ENCODE peak calls at places on chromosomes 2 and 18, in nine cellular contexts. Z is Panc1, J is prostate gland, W is transverse colon, V is breast epithelium, K is HCT116, B is K562, A is SK-N-SH, R is spleen. G is an unnamed sample. For H3K4me1, the result is how much of the 10 kb centered on the place peaks cover.

GRCh38 chr2:55365303-55365702 is 54.4 kb downstream of the CCDC88A start:
- DNase-seq in A (no peak), K (no peak), Z (no peak), B (peak), J (no peak), R (no peak), V (no peak), W (no peak), G (peak)

GRCh38 chr18:21056545-21056944 is 55.1 kb downstream of the ROCK1 start:
- DNase-seq in B (no peak), J (no peak), R (no peak), A (no peak), V (no peak), W (no peak), Z (no peak), K (no peak), G (no peak)

GRCh38 chr2:194319222-194319992 is 1337.6 kb upstream of the SLC39A10 start:
- DNase-seq in V (no peak), B (peak), Z (no peak), R (no peak), J (no peak), A (peak), K (peak), W (no peak), G (no peak)

GRCh38 chr18:13435596-13436333 is 217.2 kb downstream of the LDLRAD4 start:
- DNase-seq in R (no peak), A (no peak), V (no peak), J (no peak), B (no peak), W (no peak), Z (peak), K (no peak), G (peak)

GRCh38 chr18:44765451-44765850 is 84.8 kb downstream of the SETBP1 start:
- DNase-seq in V (no peak), J (no peak), W (no peak), R (no peak), B (no peak), Z (no peak), A (no peak), K (no peak), G (no peak)

GRCh38 chr2:231452799-231453508 is 11.3 kb downstream of the NCL start:
- DNase-seq in Z (no peak), A (no peak), W (no peak), K (no peak), J (no peak), B (no peak), V (no peak), R (peak), G (no peak)

GRCh38 chr2:227653419-227653818 is 13.2 kb upstream of the SCYGR5 start:
- DNase-seq in J (no peak), Z (no peak), A (no peak), R (no peak), B (no peak), K (no peak), V (no peak), W (no peak), G (no peak)

GRCh38 chr2:43890855-43891254 is 52.1 kb downstream of the ABCG8 start:
- DNase-seq in Z (no peak), K (no peak), W (no peak), V (no peak), R (no peak), A (no peak), J (no peak), B (no peak), G (no peak)

GRCh38 chr18:26082475-26082874 is 7.9 kb downstream of the SS18 start:
- DNase-seq in B (no peak), R (no peak), Z (no peak), W (no peak), V (no peak), J (no peak), K (no peak), A (no peak), G (no peak)

GRCh38 chr2:241636983-241637232 is at the start of gene THAP4:
- DNase-seq in A (peak), K (no peak), J (peak), B (peak), W (peak), V (peak), Z (no peak), R (peak), G (no peak)

GRCh38 chr2:55115795-55116597 is 65.7 kb upstream of the RTN4 start:
- DNase-seq in B (peak), A (no peak), W (no peak), Z (no peak), V (no peak), R (no peak), K (peak), J (no peak), G (peak)

GRCh38 chr18:13036622-13037320 is 45.6 kb downstream of the CEP192 start:
- DNase-seq in K (no peak), R (no peak), B (no peak), A (no peak), Z (no peak), V (no peak), J (no peak), W (no peak), G (no peak)

GRCh38 chr2:168278424-168278888 is 31.1 kb upstream of the STK39 start:
- DNase-seq in A (no peak), R (no peak), B (no peak), W (peak), V (no peak), J (peak), Z (no peak), K (peak), G (no peak)

GRCh38 chr2:200054681-200055468 is 99.5 kb downstream of the MAIP1 start:
- DNase-seq in R (no peak), J (no peak), A (no peak), W (no peak), K (peak), B (no peak), Z (no peak), V (no peak), G (no peak)

GRCh38 chr2:71893646-71894045 is 254.0 kb downstream of the CYP26B1 start:
- DNase-seq in K (no peak), A (no peak), B (no peak), R (no peak), V (no peak), Z (no peak), W (no peak), J (no peak), G (no peak)

GRCh38 chr2:19670303-19670702 is 231.5 kb downstream of the TTC32 start:
- DNase-seq in J (no peak), K (no peak), A (no peak), W (no peak), Z (no peak), R (no peak), V (no peak), B (no peak), G (no peak)
- H3K4me1 ChIP-seq in J (under half), K (under half), A (under half), W (under half), Z (under half), R (under half), V (under half), B (under half), G (under half)

GRCh38 chr2:236545814-236546480 is 23.7 kb upstream of the ACKR3 start:
- DNase-seq in Z (no peak), B (no peak), W (no peak), K (no peak), A (no peak), V (no peak), J (no peak), R (no peak), G (no peak)
- TF ChIP-seq POLR2AphosphoS5 in Z (no peak), B (no peak), W (no peak), K (no peak), A (no peak), V (no peak), J (no peak), R (no peak), G (no peak)

DNA sequence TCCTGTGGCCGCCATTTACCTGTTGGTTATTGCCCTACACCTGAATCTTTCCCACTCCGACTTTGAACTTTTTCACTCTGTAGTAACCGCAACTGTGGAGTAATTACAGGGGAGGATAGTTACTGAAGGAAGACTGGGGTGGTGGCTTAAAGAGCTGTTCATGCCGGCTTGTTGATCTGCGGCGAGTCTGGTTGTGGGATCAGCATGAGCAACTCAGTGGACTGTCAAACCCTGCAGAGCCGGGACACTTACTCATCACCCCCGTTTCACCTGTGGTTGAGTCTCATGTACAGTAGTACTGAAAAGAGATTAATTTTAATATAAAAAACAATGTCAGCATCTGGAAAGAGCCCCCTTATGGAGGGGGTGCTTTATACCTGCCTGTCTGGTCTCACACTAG is 2.1 kb downstream of the ASB1 start:
- DNase-seq in W (no peak), B (no peak), V (no peak), A (no peak), Z (no peak), K (no peak), R (no peak), J (no peak), G (no peak)
- H3K4me1 ChIP-seq in W (under half), B (under half), V (under half), A (under half), Z (under half), K (under half), R (under half), J (under half), G (under half)

GRCh38 chr2:129329574-129329973 is 649.9 kb upstream of the RAB6C start:
- DNase-seq in J (no peak), B (no peak), Z (no peak), A (no peak), V (no peak), W (no peak), R (no peak), K (no peak), G (no peak)
- TF ChIP-seq POLR2AphosphoS5 in J (no peak), B (no peak), Z (no peak), A (no peak), V (no peak), W (peak), R (no peak), K (no peak), G (no peak)

GRCh38 chr18:77062518-77063003 is 70.0 kb downstream of the MBP start:
- DNase-seq in J (no peak), B (no peak), K (no peak), Z (no peak), R (no peak), A (no peak), V (no peak), W (no peak), G (no peak)

GRCh38 chr18:77063256-77063655 is 69.3 kb downstream of the MBP start:
- DNase-seq in K (no peak), Z (no peak), V (no peak), R (peak), B (no peak), W (peak), J (no peak), A (no peak), G (no peak)

GRCh38 chr18:77061946-77062517 is 70.6 kb downstream of the MBP start:
- DNase-seq in Z (no peak), R (peak), V (no peak), A (no peak), B (peak), W (no peak), K (no peak), J (no peak), G (no peak)

GRCh38 chr18:77059294-77059916 is 73.2 kb downstream of the MBP start:
- DNase-seq in V (no peak), A (peak), B (peak), K (peak), J (no peak), W (no peak), Z (no peak), R (no peak), G (peak)

DNA sequence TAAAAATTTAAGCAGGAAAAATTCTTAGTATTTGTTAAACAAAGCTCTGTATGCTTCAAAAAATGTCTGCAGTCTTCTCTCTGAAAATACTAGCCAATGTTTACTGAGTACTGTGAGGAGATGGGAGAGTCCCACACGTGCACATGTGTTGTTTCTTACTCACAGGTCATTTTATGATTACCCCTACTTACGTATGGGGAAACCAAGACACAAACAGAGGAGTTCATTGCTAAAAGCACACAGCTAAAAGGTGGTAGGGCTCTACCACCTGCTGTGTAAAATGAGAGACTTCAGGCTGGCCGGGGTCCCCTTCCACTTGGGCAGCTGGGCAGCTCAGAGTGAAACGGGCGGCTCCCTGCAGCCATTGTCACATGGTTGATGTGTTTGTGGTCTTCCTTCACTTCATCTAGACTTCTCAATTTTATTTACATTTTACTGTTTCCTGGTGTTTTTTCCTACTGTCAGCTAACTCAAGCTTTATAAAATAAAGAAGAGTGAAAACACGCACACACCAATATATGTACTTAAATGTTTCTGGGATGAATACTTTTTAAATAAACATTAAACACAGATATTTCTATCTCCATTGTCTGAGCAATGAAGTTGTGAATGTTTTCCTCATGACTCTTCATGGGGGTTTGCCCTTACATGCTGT is 71.2 kb downstream of the MBP start:
- DNase-seq in K (no peak), A (no peak), W (no peak), J (no peak), R (no peak), Z (no peak), B (no peak), V (no peak), G (no peak)
- H3K4me1 ChIP-seq in K (under half), A (under half), W (under half), J (under half), R (half or more), Z (half or more), B (under half), V (under half), G (under half)

DNA sequence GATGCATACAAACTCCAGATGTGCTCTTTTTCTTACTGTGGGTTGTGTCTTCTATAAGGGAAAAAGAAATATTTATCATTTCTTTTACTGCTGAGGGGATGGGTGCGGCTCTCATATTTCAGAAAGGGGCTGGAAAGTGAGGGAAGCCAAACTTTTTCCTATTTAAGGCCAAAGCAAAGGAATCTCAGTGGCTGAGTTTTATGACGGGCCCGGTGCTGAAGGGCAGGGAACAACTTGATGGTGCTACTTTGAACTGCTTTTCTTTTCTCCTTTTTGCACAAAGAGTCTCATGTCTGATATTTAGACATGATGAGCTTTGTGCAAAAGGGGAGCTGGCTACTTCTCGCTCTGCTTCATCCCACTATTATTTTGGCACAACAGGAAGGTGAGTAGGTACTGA is at the start of gene COL3A1:
- DNase-seq in R (no peak), K (no peak), W (peak), B (no peak), Z (no peak), V (no peak), J (no peak), A (no peak), G (peak)
- TF ChIP-seq POLR2AphosphoS5 in R (no peak), K (no peak), W (peak), B (no peak), Z (no peak), V (no peak), J (peak), A (peak), G (no peak)

GRCh38 chr2:191010887-191011885 is 2.8 kb downstream of the STAT1 start:
- DNase-seq in B (no peak), W (no peak), V (no peak), K (no peak), J (no peak), Z (no peak), A (no peak), R (no peak), G (no peak)
- H3K4me1 ChIP-seq in B (under half), W (under half), V (under half), K (under half), J (under half), Z (under half), A (under half), R (half or more), G (under half)

GRCh38 chr2:162747974-162748373 is 90.6 kb downstream of the KCNH7 start:
- DNase-seq in W (no peak), K (no peak), B (no peak), Z (no peak), J (no peak), V (no peak), A (no peak), R (no peak), G (no peak)
- TF ChIP-seq POLR2AphosphoS5 in W (no peak), K (no peak), B (no peak), Z (no peak), J (no peak), V (no peak), A (no peak), R (no peak), G (no peak)

GRCh38 chr2:224162122-224162521 is 123.0 kb upstream of the SERPINE2 start:
- DNase-seq in A (no peak), R (no peak), K (no peak), B (no peak), V (no peak), W (no peak), J (no peak), Z (no peak), G (no peak)

GRCh38 chr2:224159345-224159928 is 120.4 kb upstream of the SERPINE2 start:
- DNase-seq in A (no peak), V (no peak), B (no peak), Z (no peak), J (no peak), R (no peak), W (no peak), K (no peak), G (no peak)

GRCh38 chr2:224163573-224164307 is 124.7 kb upstream of the SERPINE2 start:
- DNase-seq in W (no peak), J (no peak), B (no peak), R (no peak), A (no peak), V (no peak), K (no peak), Z (no peak), G (peak)

GRCh38 chr2:224160917-224161316 is 121.8 kb upstream of the SERPINE2 start:
- DNase-seq in A (no peak), V (peak), R (no peak), J (no peak), W (no peak), B (no peak), Z (no peak), K (no peak), G (no peak)

DNA sequence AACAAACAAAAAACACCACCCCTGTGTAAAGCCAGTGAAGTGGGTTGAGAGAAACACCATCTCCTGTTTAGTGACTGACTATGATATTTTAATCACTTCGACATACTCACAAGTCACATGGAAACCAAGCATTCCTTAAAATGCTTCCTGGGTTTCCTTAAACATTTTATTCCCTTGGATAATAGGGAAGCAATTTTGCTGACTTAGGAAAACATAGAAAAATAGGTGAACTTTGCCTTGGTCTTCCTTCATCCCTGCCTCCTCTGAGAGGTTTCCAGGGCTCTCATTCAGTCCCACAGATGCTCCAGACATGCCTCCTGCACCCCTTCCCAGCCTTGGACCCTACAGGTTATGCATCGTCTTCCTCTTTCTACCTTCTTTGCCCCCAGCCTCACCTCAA is 122.6 kb upstream of the SERPINE2 start:
- DNase-seq in B (no peak), W (no peak), K (no peak), R (no peak), V (no peak), J (no peak), Z (no peak), A (no peak), G (no peak)
- H3K4me1 ChIP-seq in B (under half), W (under half), K (under half), R (under half), V (under half), J (under half), Z (under half), A (under half), G (under half)

GRCh38 chr18:2657788-2658458 is 2.4 kb downstream of the SMCHD1 start:
- DNase-seq in J (peak), K (peak), R (no peak), A (no peak), V (no peak), W (no peak), B (no peak), Z (no peak), G (peak)
- TF ChIP-seq POLR2AphosphoS5 in J (peak), K (no peak), R (no peak), A (no peak), V (no peak), W (peak), B (no peak), Z (peak), G (no peak)